ENCODE peak calls at places on chromosomes 5 and 9, in eight cellular contexts. H is ELR; S is cardiac fibroblast; G is stimulated activated CD4-positive, alpha-beta T cell treated with anti-CD3 and anti-CD28 coated beads, Interleukin-1b, Interleukin-23, amount 100 ng/mL, for 24 hours; X is activated CD8-positive, alpha-beta memory T cell treated with anti-CD3 and anti-CD28 coated beads for 24 hours; N is Peyer's patch; D is NCI-H524; L is activated CD4-positive, alpha-beta T cell treated with anti-CD3 and anti-CD28 coated beads, Interleukin-2, amount 50 U/mL, for 4 hours. W is an unnamed sample.

GRCh38 chr5:177354256-177354655 is 2.8 kb upstream of the LMAN2 start:
- DNase-seq in S (no peak), L (no peak), N (no peak), G (no peak), X (no peak), D (no peak), H (no peak), W (no peak)

GRCh38 chr5:97986069-97986468 is 787.4 kb upstream of the RGMB start:
- DNase-seq in L (no peak), S (peak), H (peak), G (no peak), X (no peak), D (no peak), N (no peak), W (no peak)

GRCh38 chr9:94212091-94212490 is 47.0 kb upstream of the ZNF169 start:
- DNase-seq in S (no peak), X (no peak), N (no peak), H (peak), G (no peak), L (no peak), D (no peak), W (no peak)

GRCh38 chr5:129400395-129400983 is 59.6 kb upstream of the ADAMTS19 start:
- DNase-seq in D (no peak), S (peak), X (no peak), N (no peak), L (no peak), G (no peak), H (peak), W (no peak)

GRCh38 chr9:21902112-21902511 is 92.1 kb downstream of the CDKN2A start:
- DNase-seq in N (no peak), G (no peak), L (no peak), H (peak), X (no peak), D (no peak), S (no peak), W (no peak)

GRCh38 chr5:93299596-93300308 is 281.3 kb downstream of the NR2F1-AS1 start:
- DNase-seq in G (no peak), N (no peak), D (no peak), L (no peak), X (no peak), H (no peak), S (no peak), W (no peak)

GRCh38 chr5:24103624-24104023 is 541.2 kb downstream of the CDH10 start:
- DNase-seq in D (no peak), G (no peak), X (no peak), H (no peak), S (no peak), N (no peak), L (no peak), W (no peak)

GRCh38 chr5:138212828-138213160 is 329 bp downstream of the CDC23 start:
- DNase-seq in G (peak), X (no peak), L (no peak), H (peak), S (peak), N (no peak), D (no peak), W (no peak)

GRCh38 chr5:169850407-169850806 is 129.9 kb downstream of the INSYN2B start:
- DNase-seq in X (no peak), N (no peak), H (no peak), L (no peak), G (no peak), S (no peak), D (no peak), W (no peak)

GRCh38 chr9:123784513-123784912 is 145.4 kb downstream of the DENND1A start:
- DNase-seq in L (no peak), S (peak), H (peak), G (no peak), D (no peak), N (no peak), X (no peak), W (no peak)

GRCh38 chr9:18926513-18926912 is 106.5 kb downstream of the SAXO1 start:
- DNase-seq in H (no peak), X (no peak), N (no peak), D (no peak), G (no peak), L (no peak), S (no peak), W (no peak)

GRCh38 chr5:75006821-75007536 is 45.4 kb downstream of the GCNT4 start:
- DNase-seq in X (no peak), L (no peak), D (no peak), G (no peak), S (no peak), N (no peak), H (no peak), W (peak)

GRCh38 chr5:57666582-57666981 is 184.0 kb upstream of the ACTBL2 start:
- DNase-seq in N (no peak), D (no peak), L (no peak), X (no peak), H (no peak), G (no peak), S (peak), W (no peak)

GRCh38 chr9:75121914-75122558 is 33.7 kb downstream of the OSTF1 start:
- DNase-seq in G (no peak), S (no peak), N (no peak), D (no peak), L (no peak), H (no peak), X (no peak), W (no peak)

GRCh38 chr9:113484258-113484730 is 20.8 kb downstream of the RGS3 start:
- DNase-seq in G (no peak), L (no peak), X (no peak), S (no peak), H (no peak), D (no peak), N (peak), W (no peak)

GRCh38 chr9:119588874-119589560 is 219.8 kb upstream of the BRINP1 start:
- DNase-seq in D (peak), H (no peak), X (no peak), G (no peak), L (no peak), N (no peak), S (no peak), W (no peak)

GRCh38 chr5:107542428-107542827 is 128.3 kb downstream of the EFNA5 start:
- DNase-seq in D (no peak), X (no peak), S (peak), G (no peak), H (peak), L (no peak), N (peak), W (peak)

GRCh38 chr9:20186823-20187222 is 398.0 kb upstream of the SLC24A2 start:
- DNase-seq in L (no peak), X (no peak), N (no peak), S (no peak), D (no peak), G (no peak), H (no peak), W (no peak)

GRCh38 chr5:81579525-81579924 is 171.4 kb downstream of the SSBP2 start:
- DNase-seq in X (no peak), N (no peak), S (peak), D (peak), G (no peak), H (peak), L (no peak), W (no peak)

GRCh38 chr9:127877566-127877998 is at the start of gene AK1:
- DNase-seq in H (peak), G (no peak), D (no peak), X (no peak), N (no peak), S (peak), L (no peak), W (no peak)

GRCh38 chr9:1460143-1460769 is 410.1 kb downstream of the DMRT2 start:
- DNase-seq in D (no peak), L (no peak), H (no peak), X (no peak), G (no peak), S (no peak), N (no peak), W (no peak)

GRCh38 chr5:54249210-54250028 is 61.0 kb downstream of the ARL15 start:
- DNase-seq in L (peak), D (no peak), N (peak), S (no peak), G (peak), X (peak), H (peak), W (no peak)

GRCh38 chr9:93270976-93271375 is 87.0 kb downstream of the WNK2 start:
- DNase-seq in H (no peak), D (no peak), X (no peak), N (peak), S (no peak), L (no peak), G (no peak), W (peak)

GRCh38 chr5:181149355-181149754 is 2.0 kb downstream of the OR2V2 start:
- DNase-seq in N (no peak), G (no peak), S (no peak), D (no peak), L (no peak), X (no peak), H (no peak), W (no peak)